ENCODE peak calls at places on chromosomes 3 and 15, in six cellular contexts. One of them, this sample, is unnamed.

GRCh38 chr3:14461748-14462324 is 59.4 kb downstream of the SLC6A6 start:
- DNase-seq in cardiac fibroblast: peak
- DNase-seq in right atrium auricular region: no peak
- DNase-seq in Panc1: no peak
- DNase-seq in IMR-90: peak
- DNase-seq in thoracic aorta: no peak
- DNase-seq in this sample: peak

GRCh38 chr3:48086736-48087470 is 70.7 kb upstream of the MAP4 start:
- DNase-seq in cardiac fibroblast: peak
- DNase-seq in right atrium auricular region: no peak
- DNase-seq in Panc1: peak
- DNase-seq in IMR-90: peak
- DNase-seq in thoracic aorta: no peak
- DNase-seq in this sample: no peak

GRCh38 chr3:150370982-150371381 is 37.1 kb upstream of the TSC22D2 start:
- DNase-seq in cardiac fibroblast: peak
- DNase-seq in right atrium auricular region: no peak
- DNase-seq in Panc1: no peak
- DNase-seq in IMR-90: no peak
- DNase-seq in thoracic aorta: no peak
- DNase-seq in this sample: no peak

GRCh38 chr3:158789592-158789991 is 12.3 kb upstream of the MFSD1 start:
- DNase-seq in cardiac fibroblast: peak
- DNase-seq in right atrium auricular region: no peak
- DNase-seq in Panc1: no peak
- DNase-seq in IMR-90: peak
- DNase-seq in thoracic aorta: no peak
- DNase-seq in this sample: no peak

GRCh38 chr3:61679103-61679502 is 117.7 kb downstream of the PTPRG start:
- DNase-seq in cardiac fibroblast: no peak
- DNase-seq in right atrium auricular region: no peak
- DNase-seq in Panc1: no peak
- DNase-seq in IMR-90: no peak
- DNase-seq in thoracic aorta: no peak
- DNase-seq in this sample: no peak

GRCh38 chr3:133892546-133893231 is 3.0 kb downstream of the RAB6B start:
- DNase-seq in cardiac fibroblast: no peak
- DNase-seq in right atrium auricular region: peak
- DNase-seq in Panc1: no peak
- DNase-seq in IMR-90: no peak
- DNase-seq in thoracic aorta: no peak
- DNase-seq in this sample: no peak

GRCh38 chr15:29711531-29711930 is 110.7 kb downstream of the TJP1 start:
- DNase-seq in cardiac fibroblast: no peak
- DNase-seq in right atrium auricular region: no peak
- DNase-seq in Panc1: no peak
- DNase-seq in IMR-90: no peak
- DNase-seq in thoracic aorta: no peak
- DNase-seq in this sample: no peak

GRCh38 chr15:60530168-60530567 is 51.2 kb upstream of the ICE2 start:
- DNase-seq in cardiac fibroblast: no peak
- DNase-seq in right atrium auricular region: no peak
- DNase-seq in Panc1: no peak
- DNase-seq in IMR-90: no peak
- DNase-seq in thoracic aorta: no peak
- DNase-seq in this sample: no peak

GRCh38 chr3:59979542-59979941 is 929.7 kb upstream of the CFAP20DC start:
- DNase-seq in cardiac fibroblast: no peak
- DNase-seq in right atrium auricular region: no peak
- DNase-seq in Panc1: no peak
- DNase-seq in IMR-90: no peak
- DNase-seq in thoracic aorta: no peak
- DNase-seq in this sample: no peak

GRCh38 chr15:44585633-44586032 is 48.7 kb downstream of the EIF3J start:
- DNase-seq in cardiac fibroblast: no peak
- DNase-seq in right atrium auricular region: no peak
- DNase-seq in Panc1: no peak
- DNase-seq in IMR-90: no peak
- DNase-seq in thoracic aorta: no peak
- DNase-seq in this sample: no peak

GRCh38 chr15:100468265-100468664 is 60.5 kb downstream of the CERS3 start:
- DNase-seq in cardiac fibroblast: peak
- DNase-seq in right atrium auricular region: no peak
- DNase-seq in Panc1: no peak
- DNase-seq in IMR-90: no peak
- DNase-seq in thoracic aorta: no peak
- DNase-seq in this sample: no peak

GRCh38 chr3:111801697-111802655 is 57.1 kb upstream of the PHLDB2 start:
- DNase-seq in cardiac fibroblast: peak
- DNase-seq in right atrium auricular region: no peak
- DNase-seq in Panc1: no peak
- DNase-seq in IMR-90: peak
- DNase-seq in thoracic aorta: no peak
- DNase-seq in this sample: no peak

GRCh38 chr3:34107669-34108068 is 309.2 kb downstream of the PDCD6IP start:
- DNase-seq in cardiac fibroblast: no peak
- DNase-seq in right atrium auricular region: no peak
- DNase-seq in Panc1: no peak
- DNase-seq in IMR-90: no peak
- DNase-seq in thoracic aorta: no peak
- DNase-seq in this sample: no peak

GRCh38 chr3:94735354-94735753 is 672.5 kb downstream of the NSUN3 start:
- DNase-seq in cardiac fibroblast: no peak
- DNase-seq in right atrium auricular region: no peak
- DNase-seq in Panc1: no peak
- DNase-seq in IMR-90: no peak
- DNase-seq in thoracic aorta: no peak
- DNase-seq in this sample: no peak

GRCh38 chr3:17551333-17551732 is 191.1 kb downstream of the TBC1D5 start:
- DNase-seq in cardiac fibroblast: no peak
- DNase-seq in right atrium auricular region: no peak
- DNase-seq in Panc1: no peak
- DNase-seq in IMR-90: no peak
- DNase-seq in thoracic aorta: no peak
- DNase-seq in this sample: no peak

GRCh38 chr3:188280627-188281026 is 126.7 kb downstream of the LPP start:
- DNase-seq in cardiac fibroblast: no peak
- DNase-seq in right atrium auricular region: no peak
- DNase-seq in Panc1: no peak
- DNase-seq in IMR-90: peak
- DNase-seq in thoracic aorta: no peak
- DNase-seq in this sample: no peak
- TF ChIP-seq CTCF in cardiac fibroblast: no peak
- TF ChIP-seq CTCF in right atrium auricular region: no peak
- TF ChIP-seq CTCF in Panc1: no peak
- TF ChIP-seq CTCF in IMR-90: no peak
- TF ChIP-seq CTCF in thoracic aorta: no peak
- TF ChIP-seq CTCF in this sample: no peak

GRCh38 chr3:22962244-22962643 is 240.9 kb upstream of the UBE2E2 start:
- DNase-seq in cardiac fibroblast: no peak
- DNase-seq in right atrium auricular region: no peak
- DNase-seq in Panc1: no peak
- DNase-seq in IMR-90: no peak
- DNase-seq in thoracic aorta: no peak
- DNase-seq in this sample: no peak

GRCh38 chr3:22966349-22966748 is 236.8 kb upstream of the UBE2E2 start:
- DNase-seq in cardiac fibroblast: no peak
- DNase-seq in right atrium auricular region: no peak
- DNase-seq in Panc1: no peak
- DNase-seq in IMR-90: no peak
- DNase-seq in thoracic aorta: no peak
- DNase-seq in this sample: no peak

GRCh38 chr3:22959593-22959992 is 243.5 kb upstream of the UBE2E2 start:
- DNase-seq in cardiac fibroblast: no peak
- DNase-seq in right atrium auricular region: no peak
- DNase-seq in Panc1: no peak
- DNase-seq in IMR-90: no peak
- DNase-seq in thoracic aorta: no peak
- DNase-seq in this sample: no peak

GRCh38 chr3:22960326-22960984 is 242.7 kb upstream of the UBE2E2 start:
- DNase-seq in cardiac fibroblast: peak
- DNase-seq in right atrium auricular region: no peak
- DNase-seq in Panc1: peak
- DNase-seq in IMR-90: peak
- DNase-seq in thoracic aorta: no peak
- DNase-seq in this sample: no peak
- TF ChIP-seq CTCF in cardiac fibroblast: peak
- TF ChIP-seq CTCF in right atrium auricular region: peak
- TF ChIP-seq CTCF in Panc1: peak
- TF ChIP-seq CTCF in IMR-90: peak
- TF ChIP-seq CTCF in thoracic aorta: peak
- TF ChIP-seq CTCF in this sample: peak

GRCh38 chr15:64048766-64049165 is 2.5 kb upstream of the DAPK2 start:
- DNase-seq in cardiac fibroblast: no peak
- DNase-seq in right atrium auricular region: no peak
- DNase-seq in Panc1: no peak
- DNase-seq in IMR-90: no peak
- DNase-seq in thoracic aorta: no peak
- DNase-seq in this sample: no peak

GRCh38 chr15:64044315-64045105 is 1.8 kb downstream of the DAPK2 start:
- DNase-seq in cardiac fibroblast: no peak
- DNase-seq in right atrium auricular region: no peak
- DNase-seq in Panc1: no peak
- DNase-seq in IMR-90: no peak
- DNase-seq in thoracic aorta: no peak
- DNase-seq in this sample: no peak

GRCh38 chr15:64046347-64047153 is at the start of gene DAPK2:
- DNase-seq in cardiac fibroblast: peak
- DNase-seq in right atrium auricular region: peak
- DNase-seq in Panc1: no peak
- DNase-seq in IMR-90: peak
- DNase-seq in thoracic aorta: no peak
- DNase-seq in this sample: peak

GRCh38 chr15:64045774-64046346 is 425 bp downstream of the DAPK2 start:
- DNase-seq in cardiac fibroblast: no peak
- DNase-seq in right atrium auricular region: no peak
- DNase-seq in Panc1: no peak
- DNase-seq in IMR-90: no peak
- DNase-seq in thoracic aorta: no peak
- DNase-seq in this sample: no peak

DNA sequence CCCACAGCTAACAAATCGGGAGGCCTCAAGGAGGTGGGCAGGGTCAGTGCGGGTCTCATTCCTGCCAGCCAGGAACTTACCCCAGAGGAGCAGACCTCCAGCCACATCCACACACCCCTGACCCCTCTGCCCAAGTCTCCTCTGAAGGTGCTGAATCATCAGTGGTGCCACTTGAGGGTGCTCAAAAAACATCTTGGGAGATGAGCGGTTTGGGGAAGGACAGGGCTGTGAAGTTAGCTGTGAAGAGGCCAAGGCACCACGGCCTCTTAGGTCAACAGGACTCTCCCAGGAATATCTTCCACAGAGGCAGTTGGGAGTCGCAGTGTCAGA is 1.2 kb downstream of the DAPK2 start:
- DNase-seq in cardiac fibroblast: no peak
- DNase-seq in right atrium auricular region: no peak
- DNase-seq in Panc1: no peak
- DNase-seq in IMR-90: no peak
- DNase-seq in thoracic aorta: no peak
- DNase-seq in this sample: no peak
- TF ChIP-seq CTCF in cardiac fibroblast: no peak
- TF ChIP-seq CTCF in right atrium auricular region: no peak
- TF ChIP-seq CTCF in Panc1: no peak
- TF ChIP-seq CTCF in IMR-90: no peak
- TF ChIP-seq CTCF in thoracic aorta: no peak
- TF ChIP-seq CTCF in this sample: no peak

GRCh38 chr3:152466784-152467183 is 198.1 kb downstream of the MBNL1 start:
- DNase-seq in cardiac fibroblast: peak
- DNase-seq in right atrium auricular region: no peak
- DNase-seq in Panc1: no peak
- DNase-seq in IMR-90: peak
- DNase-seq in thoracic aorta: no peak
- DNase-seq in this sample: no peak
- TF ChIP-seq CTCF in cardiac fibroblast: peak
- TF ChIP-seq CTCF in right atrium auricular region: peak
- TF ChIP-seq CTCF in Panc1: peak
- TF ChIP-seq CTCF in IMR-90: peak
- TF ChIP-seq CTCF in thoracic aorta: peak
- TF ChIP-seq CTCF in this sample: peak

GRCh38 chr3:183591881-183592521 is 36.5 kb upstream of the KLHL6 start:
- DNase-seq in cardiac fibroblast: peak
- DNase-seq in right atrium auricular region: no peak
- DNase-seq in Panc1: no peak
- DNase-seq in IMR-90: no peak
- DNase-seq in thoracic aorta: no peak
- DNase-seq in this sample: no peak
- TF ChIP-seq CTCF in cardiac fibroblast: peak
- TF ChIP-seq CTCF in right atrium auricular region: peak
- TF ChIP-seq CTCF in Panc1: peak
- TF ChIP-seq CTCF in IMR-90: peak
- TF ChIP-seq CTCF in thoracic aorta: no peak
- TF ChIP-seq CTCF in this sample: no peak

DNA sequence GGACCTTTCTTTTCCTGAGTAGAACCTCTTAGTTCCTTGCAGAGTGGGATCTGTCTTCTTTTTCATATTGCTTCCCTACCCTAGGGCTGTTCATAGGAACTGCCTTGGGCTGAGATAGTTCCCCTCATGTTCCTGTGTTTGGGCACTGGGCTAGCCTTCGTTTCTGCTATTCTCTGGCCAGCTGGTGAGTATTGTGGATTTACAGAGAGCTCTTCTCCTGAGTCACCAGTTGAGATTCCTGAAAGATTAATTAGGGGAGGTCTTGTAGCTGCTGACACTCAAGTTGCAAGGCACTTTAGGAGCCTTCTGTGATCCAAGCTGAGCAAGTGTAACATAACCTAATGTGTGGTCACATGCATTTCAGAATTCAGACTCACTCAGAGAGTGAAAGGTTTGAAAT is 30.7 kb downstream of the CHD2 start:
- DNase-seq in cardiac fibroblast: peak
- DNase-seq in right atrium auricular region: no peak
- DNase-seq in Panc1: no peak
- DNase-seq in IMR-90: peak
- DNase-seq in thoracic aorta: no peak
- DNase-seq in this sample: no peak
- TF ChIP-seq CTCF in cardiac fibroblast: no peak
- TF ChIP-seq CTCF in right atrium auricular region: no peak
- TF ChIP-seq CTCF in Panc1: no peak
- TF ChIP-seq CTCF in IMR-90: no peak
- TF ChIP-seq CTCF in thoracic aorta: no peak
- TF ChIP-seq CTCF in this sample: no peak

DNA sequence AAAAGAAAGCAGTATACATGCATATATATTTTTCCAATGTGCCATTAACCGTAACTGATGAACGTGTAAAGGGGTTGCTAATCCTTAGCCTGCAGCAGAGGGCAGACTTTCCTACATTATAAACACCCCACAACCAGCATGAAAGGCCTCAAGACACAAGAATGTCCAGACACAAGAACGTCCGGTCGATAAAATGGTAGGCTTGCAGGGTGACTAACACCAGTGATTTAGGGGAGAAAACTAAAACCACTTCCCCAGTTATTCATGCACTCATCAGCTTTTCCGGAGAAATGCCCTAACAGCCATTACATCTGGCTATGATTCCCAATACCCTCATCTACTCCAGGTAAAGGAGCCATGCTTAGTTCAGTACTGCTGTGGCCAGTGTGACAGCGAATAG is 57.4 kb downstream of the LRTM1 start:
- DNase-seq in cardiac fibroblast: peak
- DNase-seq in right atrium auricular region: no peak
- DNase-seq in Panc1: no peak
- DNase-seq in IMR-90: peak
- DNase-seq in thoracic aorta: no peak
- DNase-seq in this sample: no peak
- TF ChIP-seq CTCF in cardiac fibroblast: peak
- TF ChIP-seq CTCF in right atrium auricular region: peak
- TF ChIP-seq CTCF in Panc1: peak
- TF ChIP-seq CTCF in IMR-90: peak
- TF ChIP-seq CTCF in thoracic aorta: no peak
- TF ChIP-seq CTCF in this sample: peak

This sample was measured in mesothelial cell of epicardium.